ENCODE peak calls at places on chromosomes 7 and 10, in seven cellular contexts. S is A549, P is AG10803, N is mucosa of descending colon, L is cardiac muscle cell, M is transverse colon, U is stomach. J is an unnamed sample.
A peak's percentile ranks its signal among the peaks of the same experiment; 100 is the strongest.

GRCh38 chr7:112864380-112864779 is 74.2 kb upstream of the TMEM168 start:
- DNase-seq in M (no peak), P (no peak), S (no peak), N (no peak), U (no peak), L (no peak), J (no peak)

GRCh38 chr10:110576220-110576619 is 8.7 kb downstream of the SMC3 start:
- DNase-seq in M (no peak), N (no peak), U (no peak), P (peak; percentile 69), L (peak; percentile 86), S (no peak), J (no peak)

GRCh38 chr7:140262242-140262903 is 85.6 kb upstream of the KDM7A start:
- DNase-seq in N (no peak), L (no peak), M (no peak), P (no peak), S (no peak), U (no peak), J (no peak)

GRCh38 chr7:86148501-86148900 is 495.2 kb upstream of the GRM3 start:
- DNase-seq in U (no peak), N (no peak), M (no peak), L (no peak), S (no peak), P (no peak), J (no peak)

GRCh38 chr10:102796407-102797176 is 40.6 kb downstream of the CYP17A1 start:
- DNase-seq in N (peak; percentile 85), U (peak; percentile 79), L (peak; percentile 80), M (peak; percentile 82), P (peak; percentile 63), S (no peak), J (peak; percentile 80)

GRCh38 chr10:96651998-96652431 is 65.2 kb upstream of the TM9SF3 start:
- DNase-seq in U (no peak), N (no peak), L (no peak), M (peak; percentile 41), P (no peak), S (no peak), J (no peak)

GRCh38 chr7:22670422-22670815 is 56.6 kb upstream of the IL6 start:
- DNase-seq in N (no peak), S (no peak), L (no peak), M (no peak), P (peak; percentile 66), U (no peak), J (no peak)

GRCh38 chr10:97782455-97783228 is 10.8 kb upstream of the SFRP5 start:
- DNase-seq in L (no peak), P (no peak), U (no peak), N (no peak), M (no peak), S (no peak), J (no peak)

GRCh38 chr10:3785849-3786290 is 861 bp upstream of the KLF6 start:
- DNase-seq in L (peak; percentile 68), N (peak; percentile 65), P (peak; percentile 57), M (peak; percentile 58), U (no peak), S (no peak), J (no peak)

GRCh38 chr7:46146454-46147255 is 225.6 kb upstream of the IGFBP3 start:
- DNase-seq in L (peak; percentile 60), M (no peak), U (no peak), S (peak; percentile 24), P (peak; percentile 96), N (no peak), J (no peak)

GRCh38 chr7:26584964-26585650 is 279.3 kb downstream of the SKAP2 start:
- DNase-seq in U (no peak), S (no peak), M (no peak), N (no peak), P (no peak), L (no peak), J (no peak)

GRCh38 chr7:70640266-70640833 is 491.6 kb upstream of the GALNT17 start:
- DNase-seq in L (no peak), P (peak; percentile 68), M (no peak), S (no peak), U (no peak), N (no peak), J (no peak)

GRCh38 chr7:50860174-50860573 is 77.5 kb upstream of the GRB10 start:
- DNase-seq in L (no peak), N (no peak), M (no peak), S (no peak), P (no peak), U (no peak), J (no peak)

GRCh38 chr7:105024734-105025133 is 10.7 kb downstream of the KMT2E start:
- DNase-seq in U (no peak), N (no peak), P (peak; percentile 22), L (peak; percentile 44), S (no peak), M (no peak), J (no peak)

GRCh38 chr10:101826852-101827434 is 8.7 kb upstream of the OGA start:
- DNase-seq in P (no peak), U (no peak), L (no peak), S (no peak), N (no peak), M (no peak), J (peak; percentile 35)

GRCh38 chr10:28494420-28494819 is 38.5 kb upstream of the WAC start:
- DNase-seq in U (no peak), M (no peak), S (no peak), P (no peak), L (no peak), N (no peak), J (no peak)
- TF ChIP-seq CTCF in U (no peak), M (no peak), S (no peak), P (no peak), L (no peak), N (no peak), J (no peak)

GRCh38 chr7:131071786-131072504 is 255.7 kb upstream of the MKLN1 start:
- DNase-seq in P (peak; percentile 61), N (no peak), S (no peak), M (peak; percentile 27), U (peak; percentile 39), L (peak; percentile 94), J (no peak)
- TF ChIP-seq CTCF in P (peak; percentile 48), N (no peak), S (peak; percentile 46), M (peak; percentile 38), U (no peak), L (peak; percentile 29), J (peak; percentile 50)

DNA sequence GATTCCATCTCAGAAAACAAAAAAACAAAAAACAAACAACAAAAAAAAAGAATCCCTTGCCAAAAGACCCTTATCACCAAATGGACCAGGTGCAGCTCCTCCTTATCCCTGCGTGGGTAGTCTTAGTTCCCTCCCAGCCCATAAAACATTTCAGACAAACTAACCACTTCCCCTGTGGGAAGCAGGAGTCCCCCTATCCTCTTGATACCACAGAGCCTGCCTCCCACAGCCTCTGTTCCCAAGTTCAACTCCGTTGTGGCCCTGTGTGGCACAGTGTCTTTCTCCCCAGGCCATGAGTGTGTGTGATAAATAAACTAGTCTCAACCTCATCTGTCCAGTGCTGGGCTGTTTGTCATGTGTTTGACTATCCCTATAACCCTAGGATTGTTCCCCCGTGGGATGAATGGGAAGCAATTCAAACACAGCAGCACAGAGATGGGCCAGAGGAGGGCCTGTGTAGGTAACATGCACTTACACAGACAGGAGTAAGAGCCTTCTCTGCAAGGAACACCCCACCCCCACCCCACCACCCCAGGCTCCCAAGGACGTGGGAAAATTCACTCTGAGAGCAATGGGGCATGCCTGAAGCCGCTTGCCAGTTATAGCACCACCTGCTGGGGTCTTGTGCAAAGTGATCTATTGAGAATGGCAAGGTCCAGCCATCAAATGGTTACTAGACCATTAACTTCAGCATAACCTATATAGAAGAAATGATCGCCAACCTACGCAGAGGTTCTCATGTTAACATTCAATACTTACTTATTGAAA is 147.1 kb upstream of the GHITM start:
- DNase-seq in L (peak; percentile 11), S (no peak), N (no peak), M (peak; percentile 26), U (no peak), P (no peak), J (no peak)
- TF ChIP-seq CTCF in L (peak; percentile 29), S (no peak), N (no peak), M (peak; percentile 37), U (no peak), P (no peak), J (peak; percentile 31)

DNA sequence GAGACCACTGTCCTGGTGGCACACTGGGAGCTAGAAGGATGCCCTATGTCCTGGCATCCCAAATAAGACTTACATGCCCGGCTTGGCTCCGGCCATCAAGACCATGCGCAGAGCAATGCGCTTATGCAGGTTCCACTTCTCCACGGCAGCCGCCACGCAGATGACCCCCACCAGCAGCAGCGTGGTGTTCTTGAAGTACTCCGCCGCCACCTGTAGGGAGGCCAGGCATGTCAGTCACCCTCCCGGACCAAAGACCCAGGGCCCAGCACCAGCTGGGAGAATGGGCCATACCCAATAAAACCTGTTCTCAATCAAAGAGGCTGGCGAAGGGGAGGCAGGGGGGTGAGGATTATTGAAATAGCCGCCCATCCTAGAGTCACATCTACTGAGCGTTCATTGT is 19.9 kb downstream of the SLC13A4 start:
- DNase-seq in N (no peak), S (no peak), L (no peak), P (no peak), M (no peak), U (no peak), J (no peak)
- TF ChIP-seq CTCF in N (no peak), S (no peak), L (no peak), P (no peak), M (no peak), U (no peak), J (no peak)

DNA sequence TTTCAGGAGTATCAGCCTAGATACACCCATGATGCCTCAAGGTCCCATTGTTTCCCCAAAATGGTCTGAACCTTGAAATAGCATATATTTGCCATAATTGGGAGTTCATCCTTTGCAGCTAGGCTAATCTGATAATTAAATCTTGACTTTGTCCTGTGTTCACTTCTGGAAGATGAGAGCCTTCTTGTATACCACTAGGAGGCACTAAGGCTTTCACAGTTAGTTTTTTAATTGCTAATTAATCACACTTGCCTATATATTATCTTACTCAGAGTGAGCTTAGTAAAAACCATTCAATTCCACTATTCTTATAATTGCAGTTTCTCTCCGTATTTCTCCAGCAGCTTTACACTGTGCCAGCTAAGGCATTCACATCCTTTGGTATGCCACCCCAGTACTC is 48.7 kb upstream of the MAGI2 start:
- DNase-seq in L (no peak), N (no peak), M (no peak), U (no peak), S (no peak), P (no peak), J (no peak)
- TF ChIP-seq CTCF in L (peak; percentile 27), N (no peak), M (no peak), U (no peak), S (no peak), P (no peak), J (no peak)

GRCh38 chr10:48772059-48772458 is 87.4 kb downstream of the WDFY4 start:
- DNase-seq in M (no peak), S (no peak), P (no peak), L (no peak), U (no peak), N (no peak), J (no peak)

GRCh38 chr10:48767752-48768450 is 83.2 kb downstream of the WDFY4 start:
- DNase-seq in U (no peak), M (no peak), L (no peak), S (no peak), N (no peak), P (no peak), J (no peak)

GRCh38 chr10:48768451-48768766 is 83.7 kb downstream of the WDFY4 start:
- DNase-seq in L (no peak), P (no peak), S (no peak), M (no peak), N (no peak), U (no peak), J (no peak)

GRCh38 chr10:48770558-48771089 is 86.0 kb downstream of the WDFY4 start:
- DNase-seq in N (no peak), M (no peak), U (no peak), P (no peak), L (no peak), S (no peak), J (no peak)

GRCh38 chr10:48769706-48770105 is 85.0 kb downstream of the WDFY4 start:
- DNase-seq in L (no peak), N (no peak), P (no peak), M (no peak), S (no peak), U (no peak), J (no peak)
- TF ChIP-seq CTCF in L (no peak), N (no peak), P (no peak), M (no peak), S (no peak), U (no peak), J (no peak)